ENCODE peak calls at places on chromosomes 13 and 19, in four cellular contexts. One of them, this sample, is unnamed.

GRCh38 chr19:53823380-53824120 is 564 bp downstream of the NLRP12 start:
- DNase-seq in PC-9: peak; percentile 50
- DNase-seq in HT1080: no peak
- DNase-seq in stimulated activated CD4-positive, alpha-beta T cell treated with anti-CD3 and anti-CD28 coated beads, Interleukin-2, amount 100 ng/mL, for 48 hours: no peak
- DNase-seq in this sample: no peak

GRCh38 chr13:96707146-96707545 is 287.1 kb downstream of the OXGR1 start:
- DNase-seq in PC-9: no peak
- DNase-seq in HT1080: no peak
- DNase-seq in stimulated activated CD4-positive, alpha-beta T cell treated with anti-CD3 and anti-CD28 coated beads, Interleukin-2, amount 100 ng/mL, for 48 hours: no peak
- DNase-seq in this sample: no peak

GRCh38 chr13:27450921-27451461 is 627 bp upstream of the MTIF3 start:
- DNase-seq in PC-9: peak; percentile 83
- DNase-seq in HT1080: peak; percentile 37
- DNase-seq in stimulated activated CD4-positive, alpha-beta T cell treated with anti-CD3 and anti-CD28 coated beads, Interleukin-2, amount 100 ng/mL, for 48 hours: no peak
- DNase-seq in this sample: peak; percentile 88

GRCh38 chr13:110127986-110128511 is 178.9 kb downstream of the COL4A1 start:
- DNase-seq in PC-9: peak; percentile 77
- DNase-seq in HT1080: peak; percentile 52
- DNase-seq in stimulated activated CD4-positive, alpha-beta T cell treated with anti-CD3 and anti-CD28 coated beads, Interleukin-2, amount 100 ng/mL, for 48 hours: no peak
- DNase-seq in this sample: no peak

GRCh38 chr13:103282571-103283450 is 216.6 kb upstream of the SLC10A2 start:
- DNase-seq in PC-9: peak; percentile 98
- DNase-seq in HT1080: peak; percentile 91
- DNase-seq in stimulated activated CD4-positive, alpha-beta T cell treated with anti-CD3 and anti-CD28 coated beads, Interleukin-2, amount 100 ng/mL, for 48 hours: no peak
- DNase-seq in this sample: peak; percentile 5

GRCh38 chr19:38247734-38248268 is 8.4 kb downstream of the PPP1R14A start:
- DNase-seq in PC-9: no peak
- DNase-seq in HT1080: no peak
- DNase-seq in stimulated activated CD4-positive, alpha-beta T cell treated with anti-CD3 and anti-CD28 coated beads, Interleukin-2, amount 100 ng/mL, for 48 hours: no peak
- DNase-seq in this sample: no peak

GRCh38 chr13:98934243-98934642 is 43.6 kb downstream of the DOCK9 start:
- DNase-seq in PC-9: no peak
- DNase-seq in HT1080: no peak
- DNase-seq in stimulated activated CD4-positive, alpha-beta T cell treated with anti-CD3 and anti-CD28 coated beads, Interleukin-2, amount 100 ng/mL, for 48 hours: no peak
- DNase-seq in this sample: no peak

GRCh38 chr13:57627663-57628062 is 3.9 kb upstream of the PCDH17 start:
- DNase-seq in PC-9: no peak
- DNase-seq in HT1080: peak; percentile 11
- DNase-seq in stimulated activated CD4-positive, alpha-beta T cell treated with anti-CD3 and anti-CD28 coated beads, Interleukin-2, amount 100 ng/mL, for 48 hours: no peak
- DNase-seq in this sample: peak; percentile 68

GRCh38 chr13:109113427-109113826 is 484.0 kb downstream of the MYO16 start:
- DNase-seq in PC-9: no peak
- DNase-seq in HT1080: peak; percentile 28
- DNase-seq in stimulated activated CD4-positive, alpha-beta T cell treated with anti-CD3 and anti-CD28 coated beads, Interleukin-2, amount 100 ng/mL, for 48 hours: no peak
- DNase-seq in this sample: no peak

GRCh38 chr19:512548-513365 is 5.5 kb downstream of the TPGS1 start:
- DNase-seq in PC-9: no peak
- DNase-seq in HT1080: no peak
- DNase-seq in stimulated activated CD4-positive, alpha-beta T cell treated with anti-CD3 and anti-CD28 coated beads, Interleukin-2, amount 100 ng/mL, for 48 hours: no peak
- DNase-seq in this sample: peak; percentile 25

GRCh38 chr19:5880604-5881078 is 10.3 kb upstream of the FUT5 start:
- DNase-seq in PC-9: no peak
- DNase-seq in HT1080: no peak
- DNase-seq in stimulated activated CD4-positive, alpha-beta T cell treated with anti-CD3 and anti-CD28 coated beads, Interleukin-2, amount 100 ng/mL, for 48 hours: no peak
- DNase-seq in this sample: no peak

GRCh38 chr19:30253581-30253996 is 118.6 kb upstream of the ZNF536 start:
- DNase-seq in PC-9: no peak
- DNase-seq in HT1080: peak; percentile 45
- DNase-seq in stimulated activated CD4-positive, alpha-beta T cell treated with anti-CD3 and anti-CD28 coated beads, Interleukin-2, amount 100 ng/mL, for 48 hours: no peak
- DNase-seq in this sample: peak; percentile 74

GRCh38 chr13:31162151-31163008 is 676 bp upstream of the HSPH1 start:
- DNase-seq in PC-9: peak; percentile 93
- DNase-seq in HT1080: peak; percentile 97
- DNase-seq in stimulated activated CD4-positive, alpha-beta T cell treated with anti-CD3 and anti-CD28 coated beads, Interleukin-2, amount 100 ng/mL, for 48 hours: peak; percentile 80
- DNase-seq in this sample: peak; percentile 98

GRCh38 chr13:75153386-75153785 is 328.6 kb downstream of the TBC1D4 start:
- DNase-seq in PC-9: no peak
- DNase-seq in HT1080: no peak
- DNase-seq in stimulated activated CD4-positive, alpha-beta T cell treated with anti-CD3 and anti-CD28 coated beads, Interleukin-2, amount 100 ng/mL, for 48 hours: no peak
- DNase-seq in this sample: no peak

GRCh38 chr13:87671031-87671823 is at the start of gene SLITRK5:
- DNase-seq in PC-9: peak; percentile 55
- DNase-seq in HT1080: no peak
- DNase-seq in stimulated activated CD4-positive, alpha-beta T cell treated with anti-CD3 and anti-CD28 coated beads, Interleukin-2, amount 100 ng/mL, for 48 hours: peak; percentile 61
- DNase-seq in this sample: no peak

GRCh38 chr13:85700909-85701308 is 98.3 kb downstream of the SLITRK6 start:
- DNase-seq in PC-9: no peak
- DNase-seq in HT1080: peak; percentile 12
- DNase-seq in stimulated activated CD4-positive, alpha-beta T cell treated with anti-CD3 and anti-CD28 coated beads, Interleukin-2, amount 100 ng/mL, for 48 hours: no peak
- DNase-seq in this sample: no peak

GRCh38 chr19:32017341-32017948 is 328.0 kb upstream of the ZNF507 start:
- DNase-seq in PC-9: no peak
- DNase-seq in HT1080: no peak
- DNase-seq in stimulated activated CD4-positive, alpha-beta T cell treated with anti-CD3 and anti-CD28 coated beads, Interleukin-2, amount 100 ng/mL, for 48 hours: no peak
- DNase-seq in this sample: no peak

GRCh38 chr19:55389386-55390317 is 3.9 kb downstream of the RPL28 start:
- DNase-seq in PC-9: no peak
- DNase-seq in HT1080: no peak
- DNase-seq in stimulated activated CD4-positive, alpha-beta T cell treated with anti-CD3 and anti-CD28 coated beads, Interleukin-2, amount 100 ng/mL, for 48 hours: no peak
- DNase-seq in this sample: no peak

GRCh38 chr13:51957377-51958216 is 53.7 kb downstream of the ATP7B start:
- DNase-seq in PC-9: no peak
- DNase-seq in HT1080: no peak
- DNase-seq in stimulated activated CD4-positive, alpha-beta T cell treated with anti-CD3 and anti-CD28 coated beads, Interleukin-2, amount 100 ng/mL, for 48 hours: no peak
- DNase-seq in this sample: no peak

GRCh38 chr19:52070496-52070895 is 21.9 kb upstream of the ZNF432 start:
- DNase-seq in PC-9: no peak
- DNase-seq in HT1080: peak; percentile 84
- DNase-seq in stimulated activated CD4-positive, alpha-beta T cell treated with anti-CD3 and anti-CD28 coated beads, Interleukin-2, amount 100 ng/mL, for 48 hours: no peak
- DNase-seq in this sample: peak; percentile 93

GRCh38 chr19:49073514-49074378 is 1.2 kb upstream of the KCNA7 start:
- DNase-seq in PC-9: no peak
- DNase-seq in HT1080: peak; percentile 26
- DNase-seq in stimulated activated CD4-positive, alpha-beta T cell treated with anti-CD3 and anti-CD28 coated beads, Interleukin-2, amount 100 ng/mL, for 48 hours: no peak
- DNase-seq in this sample: peak; percentile 44

GRCh38 chr19:33675501-33676124 is 53.9 kb downstream of the CHST8 start:
- DNase-seq in PC-9: no peak
- DNase-seq in HT1080: no peak
- DNase-seq in stimulated activated CD4-positive, alpha-beta T cell treated with anti-CD3 and anti-CD28 coated beads, Interleukin-2, amount 100 ng/mL, for 48 hours: no peak
- DNase-seq in this sample: no peak

GRCh38 chr13:73231456-73231855 is 172.7 kb downstream of the KLF5 start:
- DNase-seq in PC-9: no peak
- DNase-seq in HT1080: no peak
- DNase-seq in stimulated activated CD4-positive, alpha-beta T cell treated with anti-CD3 and anti-CD28 coated beads, Interleukin-2, amount 100 ng/mL, for 48 hours: no peak
- DNase-seq in this sample: no peak

GRCh38 chr19:42577016-42577415 is 17.7 kb downstream of the CEACAM8 start:
- DNase-seq in PC-9: no peak
- DNase-seq in HT1080: no peak
- DNase-seq in stimulated activated CD4-positive, alpha-beta T cell treated with anti-CD3 and anti-CD28 coated beads, Interleukin-2, amount 100 ng/mL, for 48 hours: no peak
- DNase-seq in this sample: no peak

GRCh38 chr13:73938375-73939070 is 195.7 kb downstream of the KLF12 start:
- DNase-seq in PC-9: peak; percentile 53
- DNase-seq in HT1080: peak; percentile 88
- DNase-seq in stimulated activated CD4-positive, alpha-beta T cell treated with anti-CD3 and anti-CD28 coated beads, Interleukin-2, amount 100 ng/mL, for 48 hours: no peak
- DNase-seq in this sample: peak; percentile 84

GRCh38 chr19:31725051-31725450 is 375.8 kb upstream of the TSHZ3 start:
- DNase-seq in PC-9: no peak
- DNase-seq in HT1080: no peak
- DNase-seq in stimulated activated CD4-positive, alpha-beta T cell treated with anti-CD3 and anti-CD28 coated beads, Interleukin-2, amount 100 ng/mL, for 48 hours: no peak
- DNase-seq in this sample: no peak